ENCODE peak calls at places on chromosomes 1 and 21, in nine cellular contexts. Y, E, X, K, S, F, D, P and Q are unnamed samples.
A peak's percentile ranks its signal among the peaks of the same experiment; 100 is the strongest.

GRCh38 chr1:161887724-161888287 is 121.7 kb downstream of the ATF6 start:
- DNase-seq in Y (no peak), E (no peak), X (no peak), K (no peak), S (no peak), F (no peak), D (no peak), P (no peak), Q (no peak)

GRCh38 chr1:59947047-59947938 is 20.7 kb upstream of the CYP2J2 start:
- DNase-seq in Y (peak; percentile 75), E (peak; percentile 33), X (peak; percentile 94), K (peak; percentile 23), S (peak; percentile 80), F (peak; percentile 34), D (peak; percentile 45), P (no peak), Q (peak; percentile 67)

GRCh38 chr21:42289926-42290325 is 25.3 kb downstream of the TFF3 start:
- DNase-seq in Y (peak; percentile 45), E (peak; percentile 49), X (no peak), K (no peak), S (no peak), F (no peak), D (peak; percentile 48), P (no peak), Q (peak; percentile 17)

GRCh38 chr1:47403321-47403720 is 12.8 kb upstream of the FOXE3 start:
- DNase-seq in Y (no peak), E (no peak), X (peak; percentile 31), K (no peak), S (no peak), F (no peak), D (no peak), P (no peak), Q (no peak)

GRCh38 chr21:45091540-45092322 is 17.4 kb downstream of the ADARB1 start:
- DNase-seq in Y (no peak), E (no peak), X (no peak), K (no peak), S (no peak), F (no peak), D (no peak), P (no peak), Q (no peak)

GRCh38 chr1:111476761-111477309 is 3.1 kb downstream of the C1orf162 start:
- DNase-seq in Y (no peak), E (no peak), X (no peak), K (no peak), S (no peak), F (no peak), D (no peak), P (no peak), Q (no peak)

GRCh38 chr21:39029086-39029772 is 154.0 kb downstream of the PSMG1 start:
- DNase-seq in Y (no peak), E (no peak), X (no peak), K (no peak), S (no peak), F (no peak), D (no peak), P (no peak), Q (no peak)

GRCh38 chr1:152970495-152970894 is at the start of gene SPRR4:
- DNase-seq in Y (no peak), E (no peak), X (peak; percentile 46), K (no peak), S (no peak), F (no peak), D (no peak), P (no peak), Q (no peak)

GRCh38 chr1:91397605-91398004 is 7.0 kb downstream of the HFM1 start:
- DNase-seq in Y (no peak), E (no peak), X (no peak), K (no peak), S (no peak), F (no peak), D (no peak), P (no peak), Q (no peak)

GRCh38 chr1:2373551-2374259 is 17.6 kb downstream of the MORN1 start:
- DNase-seq in Y (no peak), E (no peak), X (peak; percentile 80), K (no peak), S (no peak), F (no peak), D (no peak), P (no peak), Q (no peak)

GRCh38 chr1:160436975-160437374 is 36.6 kb downstream of the VANGL2 start:
- DNase-seq in Y (no peak), E (no peak), X (no peak), K (no peak), S (no peak), F (no peak), D (no peak), P (no peak), Q (no peak)

GRCh38 chr1:33254536-33254935 is 1.8 kb upstream of the ZNF362 start:
- DNase-seq in Y (no peak), E (no peak), X (no peak), K (no peak), S (no peak), F (no peak), D (no peak), P (no peak), Q (no peak)

GRCh38 chr1:228016181-228016510 is 9.3 kb downstream of the WNT3A start:
- DNase-seq in Y (no peak), E (no peak), X (no peak), K (no peak), S (no peak), F (no peak), D (no peak), P (peak; percentile 9), Q (no peak)

GRCh38 chr1:50829010-50829958 is 130.8 kb downstream of the FAF1 start:
- DNase-seq in Y (no peak), E (no peak), X (no peak), K (no peak), S (no peak), F (peak; percentile 6), D (peak; percentile 10), P (no peak), Q (no peak)

GRCh38 chr1:21631944-21632887 is 36.9 kb downstream of the RAP1GAP start:
- DNase-seq in Y (no peak), E (no peak), X (no peak), K (no peak), S (no peak), F (no peak), D (no peak), P (no peak), Q (no peak)

GRCh38 chr1:9275567-9276034 is 17.1 kb upstream of the SPSB1 start:
- DNase-seq in Y (no peak), E (no peak), X (peak; percentile 88), K (peak; percentile 83), S (no peak), F (peak; percentile 75), D (no peak), P (no peak), Q (no peak)

GRCh38 chr1:220363196-220363831 is 91.1 kb upstream of the RAB3GAP2 start:
- DNase-seq in Y (no peak), E (no peak), X (no peak), K (no peak), S (no peak), F (no peak), D (no peak), P (no peak), Q (no peak)

GRCh38 chr1:24554714-24555113 is 1.2 kb upstream of the NCMAP start:
- DNase-seq in Y (no peak), E (no peak), X (peak; percentile 13), K (no peak), S (no peak), F (no peak), D (no peak), P (no peak), Q (no peak)